ENCODE peak calls at places on chromosomes 1 and 21, in five cellular contexts. X, Y, Z, G and M are unnamed samples.

GRCh38 chr1:235093013-235093618 is 35.5 kb downstream of the TOMM20 start:
- DNase-seq in X (peak), Y (peak), Z (peak), G (peak), M (peak)

GRCh38 chr1:104163912-104164476 is 414.3 kb downstream of the AMY1C start:
- DNase-seq in X (no peak), Y (no peak), Z (no peak), G (no peak), M (no peak)

GRCh38 chr21:36589352-36589971 is 109.5 kb upstream of the SIM2 start:
- DNase-seq in X (no peak), Y (no peak), Z (no peak), G (peak), M (peak)

GRCh38 chr1:18041107-18041506 is 66.5 kb upstream of the IGSF21 start:
- DNase-seq in X (no peak), Y (peak), Z (no peak), G (no peak), M (peak)

GRCh38 chr21:38806942-38807284 is 1.2 kb downstream of the ETS2 start:
- DNase-seq in X (no peak), Y (no peak), Z (no peak), G (peak), M (no peak)

GRCh38 chr1:198175418-198176170 is 18.8 kb downstream of the NEK7 start:
- DNase-seq in X (no peak), Y (no peak), Z (no peak), G (peak), M (no peak)

GRCh38 chr1:52294580-52294979 is 71.4 kb downstream of the CC2D1B start:
- DNase-seq in X (no peak), Y (no peak), Z (no peak), G (peak), M (no peak)

GRCh38 chr1:77762072-77762476 is 2.4 kb upstream of the USP33 start:
- DNase-seq in X (no peak), Y (no peak), Z (no peak), G (peak), M (no peak)

GRCh38 chr1:14443164-14443787 is 155.2 kb upstream of the KAZN start:
- DNase-seq in X (no peak), Y (no peak), Z (no peak), G (peak), M (no peak)

GRCh38 chr1:156689035-156689959 is 12.1 kb upstream of the NES start:
- DNase-seq in X (peak), Y (peak), Z (peak), G (peak), M (peak)

GRCh38 chr1:44048816-44049215 is 17.6 kb upstream of the SLC6A9 start:
- DNase-seq in X (no peak), Y (no peak), Z (no peak), G (peak), M (no peak)

GRCh38 chr1:78040484-78041089 is 5.2 kb upstream of the GIPC2 start:
- DNase-seq in X (no peak), Y (no peak), Z (no peak), G (no peak), M (no peak)

GRCh38 chr21:16116067-16116466 is 386.3 kb downstream of the USP25 start:
- DNase-seq in X (no peak), Y (no peak), Z (no peak), G (no peak), M (no peak)

GRCh38 chr1:8674912-8675311 is 142.5 kb downstream of the RERE start:
- DNase-seq in X (no peak), Y (no peak), Z (no peak), G (peak), M (no peak)

GRCh38 chr1:184061396-184062003 is 10.0 kb downstream of the TSEN15 start:
- DNase-seq in X (no peak), Y (no peak), Z (no peak), G (peak), M (no peak)

GRCh38 chr1:94396356-94396755 is 21.8 kb upstream of the ABCD3 start:
- DNase-seq in X (no peak), Y (no peak), Z (no peak), G (no peak), M (no peak)

GRCh38 chr1:15261155-15262002 is 14.4 kb downstream of the FHAD1 start:
- DNase-seq in X (no peak), Y (peak), Z (peak), G (no peak), M (peak)

GRCh38 chr1:160096491-160097116 is 1.8 kb downstream of the IGSF8 start:
- DNase-seq in X (no peak), Y (peak), Z (no peak), G (peak), M (peak)

DNA sequence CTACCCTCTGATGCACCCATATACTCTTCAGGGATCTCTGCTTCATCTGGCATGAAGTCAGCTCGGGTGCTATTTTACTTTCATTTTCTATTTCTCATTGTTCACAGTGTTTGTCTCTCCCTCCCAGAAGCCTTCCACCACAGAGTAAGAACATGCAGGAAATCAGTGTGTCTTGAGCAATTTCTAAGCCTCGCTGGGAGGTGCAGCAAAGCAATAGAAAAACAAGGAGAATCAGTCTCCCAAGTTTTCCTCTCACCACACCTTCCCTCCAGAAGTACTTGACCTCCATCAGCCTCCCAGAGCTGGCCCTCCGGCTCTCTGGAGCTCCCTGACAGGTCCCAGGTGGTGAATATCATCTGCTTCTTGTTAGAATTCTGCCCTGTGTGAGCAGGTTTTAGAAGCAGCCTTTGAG is 594.7 kb upstream of the CAMK1G start:
- DNase-seq in X (no peak), Y (no peak), Z (no peak), G (no peak), M (peak)
- H3K27ac ChIP-seq in X (peak), Y (peak), Z (no peak), G (no peak), M (no peak)

DNA sequence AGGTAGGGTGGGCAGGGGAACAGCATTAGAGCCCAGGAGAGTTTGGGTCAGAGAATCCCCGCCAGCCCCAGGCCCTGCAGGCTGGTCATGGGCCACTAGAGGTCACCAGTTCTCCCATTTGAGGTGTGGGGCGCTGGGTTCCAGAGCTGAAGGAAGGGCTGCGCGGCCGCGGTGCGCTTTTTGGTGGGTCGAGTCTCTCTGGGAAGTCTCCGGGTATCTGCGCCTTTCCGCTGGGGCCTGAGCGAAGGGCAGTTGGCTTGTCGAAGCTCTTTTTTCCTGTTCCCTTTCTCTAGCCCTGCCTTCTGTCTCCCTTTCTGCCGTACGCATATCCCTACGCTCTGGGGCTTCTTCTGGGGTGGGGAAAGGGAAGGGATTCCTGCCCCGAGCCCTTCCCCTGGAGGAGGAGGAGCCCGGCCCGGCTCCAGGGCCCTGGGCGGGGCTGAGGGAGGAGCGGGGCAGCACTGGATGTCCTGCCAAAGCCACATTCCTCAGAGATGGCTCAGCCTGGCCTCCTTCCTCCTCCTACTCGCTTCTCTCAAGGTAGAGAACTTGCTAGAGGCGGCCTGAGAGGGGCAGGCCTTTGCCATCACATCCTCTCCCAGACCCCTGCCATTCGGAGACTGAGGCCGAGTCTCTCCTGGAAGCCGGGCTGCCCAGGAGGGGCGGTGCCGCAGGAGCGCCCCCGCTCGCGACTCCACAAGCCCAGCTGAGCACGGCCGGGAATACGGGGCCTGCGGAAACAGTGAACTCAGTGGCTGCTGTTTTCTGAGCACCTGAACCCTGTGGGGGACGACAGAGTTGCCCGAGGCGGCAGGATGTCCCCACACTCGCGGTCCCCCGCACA is 12.0 kb downstream of the ADAMTSL4 start:
- DNase-seq in X (peak), Y (peak), Z (peak), G (peak), M (peak)
- TF ChIP-seq POLR2A in X (peak), Y (peak), Z (peak), G (peak), M (peak)

DNA sequence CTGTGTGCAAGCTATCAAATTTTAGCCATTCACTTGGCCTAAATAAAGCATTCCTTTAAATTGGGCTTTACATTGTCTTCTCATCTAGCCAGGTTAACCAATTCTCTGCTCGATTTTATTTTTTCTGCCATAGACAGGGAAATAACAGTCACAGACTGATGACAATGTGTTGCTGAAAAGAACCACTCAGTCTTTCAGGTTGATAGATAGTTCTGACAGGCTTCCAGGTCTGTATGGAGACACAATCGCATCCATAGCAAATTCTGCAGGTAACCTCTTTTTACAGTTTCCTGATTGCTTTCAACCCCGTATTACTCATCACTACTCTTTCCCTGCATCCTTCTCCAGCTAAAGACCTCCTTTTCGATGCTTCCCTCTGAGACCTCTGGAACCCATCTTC is 198.0 kb downstream of the KCNH1 start:
- DNase-seq in X (no peak), Y (no peak), Z (no peak), G (no peak), M (no peak)
- H3K27ac ChIP-seq in X (no peak), Y (no peak), Z (no peak), G (no peak), M (no peak)

DNA sequence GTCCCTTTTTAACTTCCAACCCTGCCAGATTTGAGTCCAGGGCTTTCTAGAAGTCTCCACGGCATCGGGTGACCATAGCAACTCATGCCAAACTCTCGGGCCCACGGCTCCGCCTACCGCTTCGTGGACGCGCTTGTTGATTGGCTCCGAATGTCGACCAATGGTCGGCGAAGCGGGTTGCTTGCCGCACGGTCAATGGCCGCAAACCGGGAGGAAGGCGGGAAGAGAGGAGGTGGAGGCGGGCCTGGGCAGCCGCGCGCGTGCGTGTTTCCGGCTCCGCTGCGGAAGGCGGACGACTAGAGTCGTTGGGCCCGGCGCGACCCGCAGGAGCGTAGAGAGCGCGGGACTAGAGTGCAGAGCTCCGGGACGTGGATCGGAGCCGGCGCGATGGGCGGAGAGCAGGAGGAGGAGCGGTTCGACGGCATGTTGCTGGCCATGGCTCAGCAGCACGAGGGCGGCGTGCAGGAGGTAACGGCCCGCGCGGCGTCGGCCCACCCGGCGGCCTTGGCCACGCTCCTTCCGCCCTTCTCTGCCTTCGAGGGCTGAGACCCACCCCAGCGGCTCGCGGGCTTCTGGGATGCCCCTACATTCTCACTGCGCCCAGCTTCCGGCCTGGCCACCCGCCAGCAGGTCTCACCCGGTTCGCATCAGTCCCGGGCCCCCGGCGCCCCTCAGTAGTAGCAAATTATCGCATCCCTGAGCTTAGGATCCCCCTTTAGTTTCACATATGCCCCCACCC is at the start of gene NUDC:
- DNase-seq in X (peak), Y (peak), Z (peak), G (peak), M (peak)
- TF ChIP-seq POLR2A in X (peak), Y (peak), Z (no peak), G (peak), M (peak)

DNA sequence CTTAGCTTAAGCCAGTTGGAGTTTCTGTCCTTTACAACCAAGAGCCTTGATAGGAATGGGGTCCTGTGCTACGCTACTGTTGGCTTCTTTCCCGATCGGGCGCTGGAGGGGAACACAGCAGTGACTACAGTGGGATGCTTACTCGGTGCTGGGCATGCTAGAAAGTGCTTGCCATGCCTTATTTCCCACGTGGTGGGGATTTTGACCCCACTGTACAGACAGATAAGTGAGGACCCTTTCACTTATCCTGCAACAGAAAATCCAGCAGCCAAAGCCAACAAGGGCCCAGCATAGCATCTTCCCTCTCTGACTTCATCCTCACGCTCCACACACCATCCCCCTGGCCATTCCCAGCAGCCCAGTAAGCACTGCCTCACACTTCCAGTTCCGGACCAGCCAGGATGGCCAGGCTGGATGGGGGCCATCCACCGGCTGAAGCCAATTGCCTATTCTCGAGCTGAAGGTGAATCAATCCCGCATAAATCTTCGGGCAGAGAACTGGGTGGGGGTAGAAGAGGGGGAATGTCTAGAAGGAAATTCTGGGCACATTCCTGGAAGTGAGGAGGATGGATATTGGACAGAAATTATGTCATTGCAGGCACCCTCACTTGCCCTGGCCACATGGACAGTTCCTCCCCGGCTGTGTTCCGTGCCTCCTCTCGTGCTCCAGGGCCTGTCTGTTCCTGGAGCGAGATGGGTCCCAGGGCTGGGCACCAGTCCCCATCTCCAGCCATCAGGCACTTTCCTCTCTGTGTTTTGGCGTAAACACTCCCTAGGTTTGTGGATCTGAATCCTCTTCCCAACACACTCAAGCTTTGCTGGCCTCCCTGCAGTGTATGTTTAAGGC is 2.0 kb upstream of the ABCG1 start:
- DNase-seq in X (no peak), Y (peak), Z (no peak), G (no peak), M (no peak)
- H3K27ac ChIP-seq in X (no peak), Y (no peak), Z (no peak), G (no peak), M (no peak)

DNA sequence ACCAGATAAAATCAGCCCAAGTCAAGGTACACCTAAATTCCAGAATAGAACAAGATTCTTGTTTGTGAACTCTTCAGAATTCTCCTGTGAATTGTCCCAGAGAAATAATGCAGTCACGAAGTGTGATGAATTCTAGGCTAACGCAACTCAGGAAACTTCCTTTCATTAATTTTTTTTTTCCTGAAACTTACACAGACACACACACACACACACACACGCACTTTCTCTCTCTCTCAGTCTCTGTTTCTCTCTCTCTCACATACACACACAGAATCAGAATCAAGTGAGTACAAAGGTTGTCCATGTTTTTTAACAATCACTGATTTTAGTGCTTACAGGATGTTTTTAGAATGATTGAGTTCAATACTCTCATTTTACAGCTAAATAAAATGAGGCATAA is 278.2 kb upstream of the SNX7 start:
- DNase-seq in X (no peak), Y (no peak), Z (no peak), G (no peak), M (no peak)
- TF ChIP-seq POLR2A in X (no peak), Y (no peak), Z (no peak), G (no peak), M (no peak)